ENCODE peak calls at places on chromosomes 3 and 15, in ten cellular contexts. Q is astrocyte of the spinal cord; H is CD4-positive, alpha-beta T cell; D is nephron progenitor cell; S is CD8-positive, alpha-beta T cell; J is SK-N-SH; O is fibroblast of the aortic adventitia; A is ovary; F is astrocyte; M is omental fat pad. Z is an unnamed sample.

GRCh38 chr3:124266517-124266916 is 274.6 kb upstream of the ROPN1 start:
- DNase-seq in O (no peak), S (no peak), M (no peak), Q (no peak), A (no peak), F (no peak), J (peak; percentile 69), D (no peak), H (no peak), Z (no peak)

GRCh38 chr3:185999221-185999620 is 61.4 kb upstream of the TRA2B start:
- DNase-seq in H (no peak), F (no peak), D (no peak), A (no peak), O (no peak), S (no peak), Q (no peak), J (no peak), M (no peak), Z (no peak)

GRCh38 chr3:42425736-42426407 is 15.5 kb upstream of the LYZL4 start:
- DNase-seq in D (no peak), O (no peak), M (no peak), Q (no peak), J (no peak), S (no peak), F (no peak), H (no peak), A (no peak), Z (no peak)

GRCh38 chr3:114721864-114722263 is 425.2 kb downstream of the ZBTB20 start:
- DNase-seq in A (no peak), J (no peak), H (no peak), F (no peak), M (no peak), Q (no peak), O (no peak), D (no peak), S (no peak), Z (no peak)

GRCh38 chr15:99413955-99414754 is 151.6 kb upstream of the MEF2A start:
- DNase-seq in J (no peak), Q (no peak), S (no peak), H (no peak), A (no peak), O (no peak), M (no peak), F (no peak), D (no peak), Z (no peak)

GRCh38 chr3:74559301-74559700 is 55.2 kb downstream of the CNTN3 start:
- DNase-seq in J (no peak), A (no peak), M (no peak), O (no peak), H (no peak), Q (no peak), F (no peak), D (no peak), S (no peak), Z (no peak)

GRCh38 chr15:81174125-81174524 is 22.6 kb upstream of the IL16 start:
- DNase-seq in D (no peak), A (no peak), M (no peak), H (no peak), J (no peak), F (no peak), O (no peak), Q (no peak), S (no peak), Z (no peak)

GRCh38 chr3:4678320-4678719 is 185.2 kb downstream of the ITPR1 start:
- DNase-seq in F (no peak), S (no peak), A (no peak), O (no peak), H (no peak), D (no peak), Q (no peak), J (no peak), M (no peak), Z (no peak)

GRCh38 chr15:78540955-78541743 is 905 bp downstream of the PSMA4 start:
- DNase-seq in S (no peak), D (no peak), J (peak; percentile 23), H (no peak), M (no peak), O (peak; percentile 41), F (no peak), A (no peak), Q (peak; percentile 8), Z (no peak)

GRCh38 chr3:52314495-52314894 is 1.6 kb upstream of the DNAH1 start:
- DNase-seq in F (no peak), M (no peak), A (no peak), S (no peak), J (no peak), Q (no peak), D (no peak), O (peak; percentile 24), H (no peak), Z (no peak)

GRCh38 chr3:57852896-57853295 is 96.8 kb downstream of the SLMAP start:
- DNase-seq in A (no peak), J (peak; percentile 8), M (no peak), D (no peak), F (peak; percentile 24), O (peak; percentile 66), S (no peak), Q (peak; percentile 48), H (no peak), Z (no peak)

GRCh38 chr3:84108442-84108971 is 850.3 kb upstream of the CADM2 start:
- DNase-seq in M (no peak), O (no peak), Q (peak; percentile 90), S (no peak), H (no peak), J (no peak), F (peak; percentile 96), D (no peak), A (no peak), Z (no peak)

GRCh38 chr15:33699691-33700447 is 268.4 kb upstream of the CHRM5 start:
- DNase-seq in H (no peak), F (no peak), O (peak; percentile 12), Q (no peak), J (peak; percentile 22), A (no peak), D (no peak), S (no peak), M (no peak), Z (no peak)

GRCh38 chr3:158839966-158840365 is 38.1 kb downstream of the MFSD1 start:
- DNase-seq in A (no peak), H (no peak), O (no peak), D (no peak), F (no peak), S (no peak), M (no peak), J (no peak), Q (no peak), Z (no peak)

GRCh38 chr15:66429117-66429516 is 42.4 kb downstream of the MAP2K1 start:
- DNase-seq in D (no peak), J (no peak), O (no peak), A (no peak), H (no peak), F (no peak), S (no peak), M (no peak), Q (no peak), Z (no peak)

GRCh38 chr3:82157952-82158351 is 396.5 kb upstream of the GBE1 start:
- DNase-seq in Q (peak; percentile 63), F (peak; percentile 65), O (peak; percentile 36), S (no peak), D (no peak), A (no peak), J (no peak), H (no peak), M (no peak), Z (no peak)
- TF ChIP-seq CTCF in Q (no peak), F (no peak), O (no peak), S (no peak), D (no peak), A (no peak), J (no peak), H (no peak), M (no peak), Z (no peak)

GRCh38 chr3:13937131-13937530 is 57.3 kb upstream of the WNT7A start:
- DNase-seq in D (no peak), H (no peak), J (no peak), F (no peak), O (no peak), Q (no peak), A (no peak), S (no peak), M (no peak), Z (no peak)
- TF ChIP-seq CTCF in D (no peak), H (no peak), J (no peak), F (no peak), O (no peak), Q (no peak), A (no peak), S (no peak), M (no peak), Z (no peak)

DNA sequence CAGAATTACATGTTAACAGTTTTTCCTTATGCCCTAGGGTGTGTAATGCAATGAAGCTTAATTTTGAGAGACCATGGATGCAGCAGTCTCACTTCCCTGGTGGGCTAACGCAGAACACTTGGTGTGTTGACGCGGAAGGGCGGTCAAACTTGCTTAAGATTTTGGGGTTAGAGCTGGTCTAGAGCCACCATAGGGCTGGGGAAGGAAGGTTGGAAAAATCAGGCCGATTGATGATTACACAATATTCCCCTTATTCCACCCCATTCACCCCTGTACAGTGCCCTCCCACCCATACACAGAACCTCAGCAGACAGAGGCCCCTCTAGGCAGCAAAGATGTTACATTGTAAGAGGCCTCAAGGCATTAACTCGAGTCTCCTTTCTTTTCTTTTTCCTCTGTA is 24.3 kb downstream of the VGLL4 start:
- DNase-seq in M (no peak), F (no peak), A (no peak), H (no peak), Q (no peak), O (no peak), J (no peak), D (no peak), S (no peak), Z (no peak)
- TF ChIP-seq CTCF in M (no peak), F (no peak), A (no peak), H (no peak), Q (no peak), O (no peak), J (no peak), D (no peak), S (no peak), Z (no peak)

GRCh38 chr15:65306551-65306950 is 2.1 kb downstream of the RNU5B-1 start:
- DNase-seq in Q (no peak), O (no peak), H (no peak), M (no peak), F (no peak), A (no peak), D (no peak), J (no peak), S (no peak), Z (no peak)

GRCh38 chr15:65303687-65304392 is 637 bp upstream of the RNU5B-1 start:
- DNase-seq in O (peak; percentile 62), H (peak; percentile 63), D (peak; percentile 36), F (peak; percentile 34), M (no peak), J (peak; percentile 47), A (peak; percentile 55), S (no peak), Q (peak; percentile 56), Z (no peak)

GRCh38 chr15:65305144-65305758 is 774 bp downstream of the RNU5B-1 start:
- DNase-seq in F (no peak), M (no peak), O (no peak), D (no peak), Q (no peak), S (no peak), A (no peak), J (peak; percentile 27), H (no peak), Z (no peak)

GRCh38 chr15:65305776-65306175 is 1.3 kb downstream of the RNU5B-1 start:
- DNase-seq in F (no peak), S (no peak), M (no peak), J (no peak), H (no peak), A (no peak), Q (no peak), D (no peak), O (no peak), Z (no peak)

GRCh38 chr15:65304393-65305143 is at the start of gene RNU5B-1:
- DNase-seq in D (peak; percentile 79), O (peak; percentile 98), S (peak; percentile 72), Q (peak; percentile 98), H (peak; percentile 41), F (peak; percentile 98), A (peak; percentile 84), J (peak; percentile 81), M (no peak), Z (no peak)
- TF ChIP-seq CTCF in D (peak; percentile 85), O (peak; percentile 97), S (peak; percentile 43), Q (peak; percentile 92), H (no peak), F (peak; percentile 99), A (no peak), J (peak; percentile 87), M (peak; percentile 86), Z (peak; percentile 86)